ENCODE peak calls at places on chromosomes 7 and 10, in five cellular contexts. V, H, A, P and Q are unnamed samples.

GRCh38 chr7:3244241-3244814 is 56.7 kb upstream of the SDK1 start:
- DNase-seq in P (no peak), H (no peak), V (no peak), A (no peak), Q (no peak)

GRCh38 chr10:33370434-33370930 is 36.0 kb upstream of the NRP1 start:
- DNase-seq in A (no peak), H (no peak), P (no peak), V (no peak), Q (no peak)

GRCh38 chr10:35331894-35332640 is 4.2 kb upstream of the CCNY start:
- DNase-seq in A (peak; percentile 58), V (no peak), H (no peak), P (no peak), Q (no peak)

GRCh38 chr7:27172823-27173411 is 1.2 kb downstream of the HOXA10 start:
- DNase-seq in V (no peak), P (no peak), A (no peak), H (no peak), Q (peak; percentile 86)

GRCh38 chr10:101224910-101225823 is 4.1 kb downstream of the LBX1 start:
- DNase-seq in P (no peak), A (no peak), H (no peak), V (peak; percentile 34), Q (no peak)

GRCh38 chr10:62637249-62638061 is 167.1 kb upstream of the ADO start:
- DNase-seq in V (no peak), A (no peak), P (no peak), H (no peak), Q (no peak)

GRCh38 chr10:114342976-114343375 is 61.3 kb downstream of the AFAP1L2 start:
- DNase-seq in A (no peak), P (no peak), V (no peak), H (no peak), Q (no peak)

GRCh38 chr10:63133787-63134557 is 844 bp downstream of the NRBF2 start:
- DNase-seq in P (no peak), H (no peak), A (no peak), V (no peak), Q (no peak)

DNA sequence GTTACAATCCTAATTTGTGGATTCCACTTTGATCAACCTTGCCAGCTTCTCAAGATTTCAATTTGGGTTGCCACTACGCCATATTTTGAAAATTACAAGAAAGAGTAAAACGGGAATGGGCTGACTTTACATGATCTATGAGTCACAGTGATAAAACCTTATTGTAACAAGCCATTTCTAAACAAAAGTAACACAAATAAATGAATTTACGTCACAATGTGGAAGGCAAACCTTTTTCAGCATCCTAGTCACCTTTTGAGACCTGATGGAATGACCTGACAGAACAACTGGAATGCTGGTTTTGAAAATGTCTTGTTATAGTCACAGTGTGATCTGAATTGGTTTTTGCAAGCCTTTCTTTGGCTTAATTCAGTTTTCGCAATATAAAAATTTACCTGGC is 85.9 kb downstream of the CDK6 start:
- DNase-seq in P (no peak), V (no peak), H (no peak), A (no peak), Q (no peak)
- H3K4me1 ChIP-seq in P (peaks cover 19% of the 10 kb centered on the region), V (peaks cover 21% of the 10 kb centered on the region), H (no peaks in the 10 kb centered on the region), A (no peaks in the 10 kb centered on the region), Q (no peaks in the 10 kb centered on the region)

GRCh38 chr10:274866-275265 is 139.6 kb downstream of the ZMYND11 start:
- DNase-seq in P (no peak), V (no peak), H (no peak), A (peak; percentile 57), Q (no peak)

GRCh38 chr10:273088-273487 is 137.8 kb downstream of the ZMYND11 start:
- DNase-seq in P (no peak), V (no peak), H (no peak), A (no peak), Q (no peak)

GRCh38 chr10:277963-278362 is 142.7 kb downstream of the ZMYND11 start:
- DNase-seq in P (no peak), H (no peak), V (no peak), A (no peak), Q (no peak)

GRCh38 chr10:278707-279106 is 143.5 kb downstream of the ZMYND11 start:
- DNase-seq in H (no peak), A (peak; percentile 25), P (no peak), V (no peak), Q (no peak)

DNA sequence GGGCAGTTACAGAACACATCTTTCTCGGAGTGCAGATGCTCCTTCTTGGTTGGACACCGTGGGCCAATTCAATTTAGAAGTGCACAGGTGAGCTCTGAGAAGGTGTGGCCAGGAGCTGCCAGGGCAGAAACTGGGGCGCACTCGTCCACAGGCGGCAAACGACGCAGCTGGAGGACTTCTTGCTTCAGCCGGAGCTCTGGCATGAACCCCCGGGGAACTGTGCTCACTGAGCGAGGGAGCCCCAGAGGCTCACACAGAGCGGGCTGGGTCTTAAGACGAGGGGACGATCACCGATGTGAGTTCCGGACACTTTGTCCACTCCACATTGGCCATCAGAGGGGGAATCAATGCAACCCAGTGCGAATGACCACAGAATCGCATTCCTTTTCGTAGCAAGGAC is 140.4 kb downstream of the ZMYND11 start:
- DNase-seq in V (no peak), H (no peak), A (no peak), P (no peak), Q (no peak)
- H3K36me3 ChIP-seq in V (no peaks in the 10 kb centered on the region), H (peaks cover 17% of the 10 kb centered on the region), A (no peaks in the 10 kb centered on the region), P (no peaks in the 10 kb centered on the region), Q (no peaks in the 10 kb centered on the region)

GRCh38 chr7:76281006-76281705 is 21.3 kb upstream of the HSPB1 start:
- DNase-seq in H (no peak), P (no peak), V (peak; percentile 36), A (peak; percentile 41), Q (no peak)

GRCh38 chr7:76282344-76283253 is 19.9 kb upstream of the HSPB1 start:
- DNase-seq in A (peak; percentile 61), P (peak; percentile 59), H (no peak), V (peak; percentile 48), Q (no peak)

GRCh38 chr7:76281706-76282343 is 20.6 kb upstream of the HSPB1 start:
- DNase-seq in H (no peak), A (no peak), P (no peak), V (no peak), Q (no peak)

GRCh38 chr7:76285604-76286374 is 16.7 kb upstream of the HSPB1 start:
- DNase-seq in H (no peak), A (no peak), V (no peak), P (no peak), Q (no peak)

GRCh38 chr7:76283254-76284159 is 19.0 kb upstream of the HSPB1 start:
- DNase-seq in A (no peak), P (no peak), V (no peak), H (no peak), Q (no peak)
- H3K4me3 ChIP-seq in A (no peak overlapping the region), P (peak overlapping the region; percentile 45), V (no peak overlapping the region), H (peak overlapping the region; percentile 65), Q (no peak overlapping the region)

DNA sequence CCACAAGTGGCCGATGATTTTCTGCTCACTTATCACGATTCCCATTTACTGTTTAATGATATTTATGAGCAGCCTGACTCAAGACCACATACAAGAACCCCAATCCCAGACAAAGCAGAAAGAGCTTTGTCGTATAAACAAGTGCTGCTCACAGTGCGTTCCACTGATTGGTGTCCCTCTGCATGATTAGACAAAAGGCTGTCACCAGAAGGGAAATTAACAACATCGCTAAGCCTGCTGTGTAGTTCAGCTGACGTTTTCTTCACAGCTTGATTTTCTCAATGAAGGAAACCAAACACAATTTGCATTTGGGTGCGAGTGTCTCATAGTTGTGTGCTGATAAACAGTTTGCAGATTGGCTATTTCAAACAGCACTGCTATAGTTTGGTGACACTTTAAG is 92.9 kb downstream of the SVIL start:
- DNase-seq in V (no peak), A (no peak), P (no peak), H (no peak), Q (no peak)
- H3K4me1 ChIP-seq in V (peaks cover 18% of the 10 kb centered on the region), A (peaks cover 27% of the 10 kb centered on the region), P (peaks cover 26% of the 10 kb centered on the region), H (peaks cover 10% of the 10 kb centered on the region), Q (peaks cover 7% of the 10 kb centered on the region)

GRCh38 chr7:137879357-137880158 is 32.8 kb upstream of the DGKI start:
- DNase-seq in P (no peak), V (no peak), H (peak; percentile 79), A (no peak), Q (no peak)

GRCh38 chr7:137881607-137882260 is 35.0 kb upstream of the DGKI start:
- DNase-seq in A (no peak), V (no peak), P (no peak), H (no peak), Q (no peak)

GRCh38 chr7:137882261-137882668 is 35.5 kb upstream of the DGKI start:
- DNase-seq in P (no peak), H (no peak), V (no peak), A (no peak), Q (no peak)

GRCh38 chr7:137878333-137878961 is 31.7 kb upstream of the DGKI start:
- DNase-seq in H (no peak), A (no peak), V (peak; percentile 36), P (peak; percentile 60), Q (peak; percentile 37)

GRCh38 chr7:137880432-137880831 is 33.7 kb upstream of the DGKI start:
- DNase-seq in A (no peak), V (no peak), P (no peak), H (no peak), Q (no peak)
- H3K36me3 ChIP-seq in A (peaks cover 35% of the 10 kb centered on the region), V (peaks cover 7% of the 10 kb centered on the region), P (peaks cover 42% of the 10 kb centered on the region), H (peaks cover 42% of the 10 kb centered on the region), Q (peaks cover 4% of the 10 kb centered on the region)